ENCODE peak calls at places on chromosomes 13 and 19, in seven cellular contexts. W, X, U, A, B, Z and H are unnamed samples.

GRCh38 chr19:17951151-17952040 is 15.5 kb upstream of the KCNN1 start:
- DNase-seq in W (no peak), X (no peak), U (no peak), A (no peak), B (no peak), Z (no peak), H (peak; percentile 56)

GRCh38 chr13:71751074-71751473 is 115.9 kb downstream of the DACH1 start:
- DNase-seq in W (no peak), X (no peak), U (no peak), A (no peak), B (no peak), Z (no peak), H (no peak)

GRCh38 chr19:48354332-48354992 is 9.3 kb downstream of the TMEM143 start:
- DNase-seq in W (peak; percentile 35), X (no peak), U (peak; percentile 46), A (no peak), B (no peak), Z (no peak), H (no peak)

GRCh38 chr13:110593430-110594130 is 21.8 kb upstream of the NAXD start:
- DNase-seq in W (peak; percentile 37), X (peak; percentile 69), U (peak; percentile 57), A (peak; percentile 59), B (no peak), Z (no peak), H (peak; percentile 76)

GRCh38 chr13:93244141-93244917 is 17.7 kb downstream of the GPC6 start:
- DNase-seq in W (no peak), X (peak; percentile 41), U (peak; percentile 67), A (no peak), B (no peak), Z (no peak), H (no peak)

GRCh38 chr19:55579766-55580621 is 654 bp downstream of the ZNF579 start:
- DNase-seq in W (no peak), X (no peak), U (peak; percentile 41), A (no peak), B (no peak), Z (no peak), H (no peak)

GRCh38 chr19:1780272-1780957 is 27.1 kb downstream of the ONECUT3 start:
- DNase-seq in W (no peak), X (peak; percentile 28), U (peak; percentile 16), A (no peak), B (no peak), Z (no peak), H (peak; percentile 41)

GRCh38 chr13:114109646-114110045 is 22.8 kb downstream of the RASA3 start:
- DNase-seq in W (no peak), X (peak; percentile 59), U (no peak), A (no peak), B (no peak), Z (peak; percentile 65), H (no peak)

GRCh38 chr19:50377051-50377441 is 789 bp downstream of the NR1H2 start:
- DNase-seq in W (peak; percentile 41), X (no peak), U (no peak), A (peak; percentile 19), B (no peak), Z (peak; percentile 42), H (no peak)

DNA sequence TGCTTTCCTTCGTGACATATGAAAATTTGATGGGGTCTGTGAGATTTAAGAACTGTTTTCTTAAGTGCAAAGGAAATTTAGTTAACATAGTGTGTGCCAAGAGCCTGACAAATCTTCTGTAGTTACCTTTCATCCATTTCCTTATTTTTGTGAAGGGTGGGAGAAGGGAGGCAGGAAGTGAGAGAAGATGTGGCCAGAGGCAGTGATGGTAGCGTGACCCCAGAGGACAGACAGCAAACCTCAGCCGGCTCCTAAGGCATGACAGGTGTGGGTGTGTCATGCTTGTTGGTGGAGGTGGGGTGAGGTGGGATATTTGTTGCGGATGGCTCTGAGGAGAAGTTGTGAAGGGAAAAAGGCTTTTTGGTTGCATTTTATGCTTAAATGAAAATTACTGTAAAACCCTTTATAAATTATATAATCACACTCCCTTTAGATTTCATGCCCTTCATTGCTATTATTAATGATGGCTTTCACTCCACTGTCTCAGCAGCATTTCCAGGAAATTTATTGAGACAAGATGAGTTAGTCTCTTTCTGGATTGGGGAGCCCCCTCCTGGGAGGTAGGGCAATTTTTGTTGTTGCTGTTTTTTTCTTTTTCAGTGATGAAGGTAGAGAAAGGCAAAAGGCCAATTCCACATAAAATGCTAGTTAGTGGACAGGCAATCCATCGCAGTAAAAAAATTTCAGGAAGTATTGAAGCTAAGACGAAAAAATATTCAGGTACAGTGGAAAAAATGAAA is 80.0 kb downstream of the TEX26 start:
- DNase-seq in W (no peak), X (no peak), U (peak; percentile 46), A (peak; percentile 28), B (peak; percentile 11), Z (no peak), H (peak; percentile 29)
- TF ChIP-seq CTCF in W (no peak), X (no peak), U (peak; percentile 60), A (no peak), B (no peak), Z (no peak), H (no peak)

DNA sequence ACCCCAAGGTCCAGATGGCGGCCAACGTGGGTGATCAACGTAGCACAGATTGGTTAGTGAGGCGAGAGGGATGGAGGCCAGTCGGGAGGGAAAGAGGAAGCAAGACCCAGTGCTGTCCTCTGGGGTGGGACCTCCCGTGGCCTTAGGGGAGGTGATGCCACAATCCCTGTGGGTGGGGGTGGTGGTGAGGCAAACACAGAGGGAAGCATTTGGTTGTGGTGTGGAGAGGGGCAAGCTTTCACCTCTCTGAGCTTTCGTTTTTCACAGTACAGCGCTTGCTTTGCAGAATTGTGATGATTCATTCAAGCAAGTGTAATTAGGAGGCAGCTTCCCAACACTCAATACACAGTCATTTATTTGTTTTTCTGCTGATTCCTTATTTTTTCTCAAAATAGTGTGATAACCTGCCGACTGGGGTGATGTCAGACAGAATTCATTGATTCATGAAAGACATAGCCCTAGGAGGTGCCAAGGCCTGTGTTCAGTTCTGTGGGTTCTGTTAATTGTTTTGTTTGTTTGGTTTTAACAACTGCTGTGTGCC is 2.4 kb downstream of the LENG8 start:
- DNase-seq in W (peak; percentile 28), X (no peak), U (no peak), A (peak; percentile 31), B (no peak), Z (peak; percentile 17), H (no peak)
- H3K4me3 ChIP-seq in W (no peak overlapping the region), X (no peak overlapping the region), U (no peak overlapping the region), A (no peak overlapping the region), B (no peak overlapping the region), Z (peak overlapping the region; percentile 80), H (peak overlapping the region; percentile 83)

GRCh38 chr19:14689598-14690503 is at the start of gene ZNF333:
- DNase-seq in W (peak; percentile 95), X (peak; percentile 92), U (peak; percentile 83), A (peak; percentile 67), B (peak; percentile 97), Z (peak; percentile 98), H (peak; percentile 97)

GRCh38 chr19:14682084-14682483 is 7.4 kb upstream of the ADGRE3 start:
- DNase-seq in W (no peak), X (no peak), U (no peak), A (no peak), B (no peak), Z (no peak), H (no peak)

GRCh38 chr19:14683439-14683838 is 6.4 kb upstream of the ZNF333 start:
- DNase-seq in W (no peak), X (no peak), U (no peak), A (no peak), B (no peak), Z (no peak), H (no peak)

DNA sequence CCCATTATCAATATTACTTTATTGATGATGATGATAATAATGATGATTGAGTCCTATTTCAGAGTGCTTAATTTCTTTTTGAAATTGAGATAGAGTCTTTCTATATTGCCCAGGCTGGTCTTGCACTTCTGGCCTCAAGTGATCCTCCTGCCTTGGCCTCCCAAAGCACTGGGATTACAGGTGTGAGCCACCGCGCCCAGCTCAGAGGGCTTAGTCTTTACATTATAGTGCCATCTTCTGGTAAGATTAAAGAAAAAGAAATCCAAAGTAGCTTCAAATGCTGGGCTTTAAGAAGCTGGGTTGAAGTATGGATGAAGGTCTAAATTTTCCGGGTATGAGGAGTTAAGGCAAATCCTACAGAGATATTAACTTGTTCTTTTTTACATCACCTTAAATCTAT is 3.4 kb upstream of the ZNF333 start:
- DNase-seq in W (no peak), X (peak; percentile 15), U (peak; percentile 9), A (peak; percentile 35), B (peak; percentile 17), Z (no peak), H (peak; percentile 66)
- TF ChIP-seq CTCF in W (no peak), X (peak; percentile 38), U (peak; percentile 31), A (peak; percentile 17), B (peak; percentile 19), Z (no peak), H (no peak)

GRCh38 chr19:58059681-58060080 is 599 bp downstream of the ZNF135 start:
- DNase-seq in W (no peak), X (no peak), U (no peak), A (peak; percentile 2), B (no peak), Z (peak; percentile 22), H (no peak)
- H3K4me3 ChIP-seq in W (peak overlapping the region; percentile 43), X (no peak overlapping the region), U (peak overlapping the region; percentile 52), A (peak overlapping the region; percentile 52), B (no peak overlapping the region), Z (peak overlapping the region; percentile 82), H (no peak overlapping the region)

DNA sequence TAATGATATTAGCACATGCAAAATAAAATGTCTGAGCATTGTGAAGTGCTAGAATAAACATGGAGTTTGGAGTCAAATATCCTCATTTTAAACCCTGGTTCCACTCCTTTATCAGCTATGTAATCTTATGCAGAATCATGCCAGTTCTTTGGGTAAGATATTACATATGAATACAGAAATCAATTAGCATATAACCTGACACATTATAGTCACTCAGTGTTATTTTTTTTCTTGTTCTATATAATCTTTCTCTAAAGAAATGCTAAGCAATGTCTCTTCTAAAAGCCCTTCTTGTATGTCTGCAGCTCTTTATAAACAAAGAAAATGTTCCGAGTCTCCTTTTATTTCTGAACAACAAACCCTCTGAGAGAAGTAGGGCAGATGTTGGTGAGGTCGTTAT is 5.6 kb downstream of the CBY2 start:
- DNase-seq in W (no peak), X (no peak), U (no peak), A (no peak), B (no peak), Z (no peak), H (no peak)
- TF ChIP-seq CTCF in W (no peak), X (no peak), U (no peak), A (no peak), B (no peak), Z (no peak), H (no peak)